ENCODE peak calls at places on chromosomes 3 and 15, in six cellular contexts. G, S, E, M, Z and P are unnamed samples.

GRCh38 chr15:46091860-46092450 is 457.1 kb downstream of the SQOR start:
- DNase-seq in E (no peak), M (peak), S (peak), G (peak), Z (no peak), P (no peak)

GRCh38 chr3:168040624-168041208 is 55.0 kb downstream of the GOLIM4 start:
- DNase-seq in G (peak), Z (no peak), E (no peak), S (peak), M (peak), P (no peak)

GRCh38 chr15:52118969-52119749 is 6.6 kb upstream of the BCL2L10 start:
- DNase-seq in E (no peak), G (no peak), Z (no peak), M (no peak), S (no peak), P (no peak)

GRCh38 chr15:90058308-90058707 is 44.0 kb downstream of the IDH2 start:
- DNase-seq in M (no peak), E (peak), S (no peak), G (no peak), Z (no peak), P (no peak)

GRCh38 chr3:122100591-122101491 is 45.7 kb downstream of the CD86 start:
- DNase-seq in G (no peak), M (peak), Z (no peak), E (no peak), S (no peak), P (no peak)

GRCh38 chr3:113287111-113287817 is 75.9 kb downstream of the BOC start:
- DNase-seq in E (no peak), Z (no peak), S (no peak), G (no peak), M (peak), P (no peak)

GRCh38 chr3:178982138-178982537 is 89.5 kb downstream of the ZMAT3 start:
- DNase-seq in E (no peak), M (peak), Z (no peak), S (no peak), G (no peak), P (no peak)

GRCh38 chr15:74768099-74768770 is 13.6 kb upstream of the CSK start:
- DNase-seq in E (no peak), Z (no peak), M (no peak), G (no peak), S (no peak), P (no peak)

GRCh38 chr3:168157903-168158302 is 62.2 kb upstream of the GOLIM4 start:
- DNase-seq in Z (no peak), M (no peak), S (no peak), G (no peak), E (no peak), P (no peak)

GRCh38 chr15:74614744-74615312 is 808 bp upstream of the CLK3 start:
- DNase-seq in S (peak), M (peak), G (peak), E (peak), Z (peak), P (peak)

GRCh38 chr3:46693038-46693896 is at the start of gene ALS2CL:
- DNase-seq in E (peak), S (peak), M (no peak), G (peak), Z (peak), P (peak)

GRCh38 chr3:10692039-10692438 is 124.0 kb upstream of the SLC6A11 start:
- DNase-seq in G (no peak), M (no peak), Z (no peak), E (no peak), S (no peak), P (no peak)

GRCh38 chr3:10693457-10693856 is 122.6 kb upstream of the SLC6A11 start:
- DNase-seq in E (no peak), G (no peak), M (peak), Z (no peak), S (no peak), P (no peak)

GRCh38 chr3:10683106-10683505 is 132.9 kb upstream of the SLC6A11 start:
- DNase-seq in G (no peak), S (no peak), M (no peak), Z (no peak), E (no peak), P (no peak)

GRCh38 chr3:10688548-10689172 is 127.4 kb upstream of the SLC6A11 start:
- DNase-seq in Z (no peak), G (no peak), E (no peak), M (no peak), S (no peak), P (no peak)

GRCh38 chr3:10688126-10688525 is 127.9 kb upstream of the SLC6A11 start:
- DNase-seq in E (no peak), G (peak), Z (no peak), S (no peak), M (no peak), P (no peak)
- TF ChIP-seq CTCF in E (no peak), G (peak), Z (no peak), S (no peak), M (no peak), P (no peak)

GRCh38 chr3:24072193-24072592 is 127.1 kb downstream of the NR1D2 start:
- DNase-seq in S (no peak), M (no peak), Z (no peak), G (no peak), E (no peak), P (no peak)

GRCh38 chr3:24067483-24067882 is 122.4 kb downstream of the NR1D2 start:
- DNase-seq in G (no peak), S (no peak), E (no peak), Z (no peak), M (peak), P (no peak)

DNA sequence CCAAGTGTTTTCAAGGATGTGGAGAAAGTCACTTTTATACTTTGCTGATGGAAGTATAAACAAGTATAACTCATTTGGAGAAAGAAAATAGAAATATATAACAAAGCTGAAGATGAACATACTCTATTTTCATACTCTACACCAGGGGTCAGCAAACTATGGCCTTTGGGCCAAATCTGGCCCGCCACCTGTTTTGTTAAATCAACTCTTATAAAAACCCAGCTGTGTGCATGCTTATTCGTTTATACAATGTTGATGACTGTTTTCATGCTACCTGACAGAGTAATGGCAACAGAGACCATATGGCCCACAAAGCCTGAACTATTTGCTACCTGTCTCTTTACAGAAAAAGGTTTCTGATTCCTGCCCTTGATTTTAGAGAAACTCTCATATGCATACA is 124.0 kb downstream of the NR1D2 start:
- DNase-seq in G (no peak), S (no peak), E (no peak), M (no peak), Z (no peak), P (no peak)
- TF ChIP-seq CTCF in G (peak), S (peak), E (no peak), M (no peak), Z (peak), P (peak)

DNA sequence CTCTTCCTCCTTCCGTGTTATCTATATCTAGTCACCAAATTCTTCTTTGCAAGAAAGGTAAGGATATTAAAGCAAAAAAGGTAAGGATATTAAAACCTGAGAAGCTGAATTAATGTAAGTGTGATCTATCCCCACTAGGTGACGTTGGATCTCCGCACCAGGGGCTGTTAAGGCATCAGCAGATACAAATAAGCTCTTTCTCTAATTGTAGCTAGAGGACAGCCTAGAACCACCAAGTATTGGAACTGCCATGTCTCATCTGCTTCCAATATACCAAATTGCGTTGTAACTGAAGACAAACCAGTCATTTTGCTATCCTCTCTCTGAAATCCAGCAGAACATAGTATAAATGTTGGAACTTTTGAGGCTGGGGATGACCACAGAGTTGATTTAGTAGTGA is 471.2 kb upstream of the TGFBR2 start:
- DNase-seq in E (no peak), M (peak), G (no peak), Z (no peak), S (no peak), P (no peak)
- TF ChIP-seq CTCF in E (no peak), M (peak), G (peak), Z (no peak), S (peak), P (no peak)

DNA sequence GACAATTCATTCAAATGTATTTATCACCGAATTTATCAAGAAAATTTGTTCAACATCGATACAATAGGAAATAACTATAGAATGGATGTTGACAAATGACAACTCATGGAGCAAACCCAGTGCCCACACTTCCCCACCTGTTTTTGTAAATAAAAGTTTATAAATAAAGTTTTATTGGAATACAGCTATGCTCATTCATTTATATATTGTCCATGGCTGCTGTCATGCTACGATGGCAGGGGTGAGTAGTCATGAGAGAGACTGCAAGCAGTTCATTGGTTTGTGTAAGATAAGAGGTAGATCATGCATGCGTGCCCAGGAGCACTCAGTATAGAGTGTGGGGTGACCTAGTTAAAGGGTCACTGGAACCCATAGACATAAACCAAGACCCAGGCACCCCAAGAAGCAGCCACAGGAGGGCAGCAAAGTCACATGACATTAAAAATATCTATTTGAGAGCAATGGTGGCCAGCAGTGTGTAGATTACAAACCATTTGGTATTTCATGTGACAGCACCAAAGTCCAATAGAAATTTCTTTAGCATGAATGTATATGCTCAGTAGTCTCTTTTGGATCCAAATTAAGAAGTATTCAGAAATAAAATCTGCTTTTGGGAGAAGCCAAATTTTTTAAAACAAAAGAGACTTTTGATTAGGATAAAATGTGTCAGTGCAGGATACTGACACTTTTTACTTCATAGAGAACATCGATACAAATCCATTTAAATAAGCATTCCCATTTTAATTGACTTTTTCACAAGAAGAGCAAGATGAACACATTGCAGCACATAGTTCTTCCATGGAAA is 794.8 kb downstream of the MCTP2 start:
- DNase-seq in G (peak), S (peak), M (peak), Z (no peak), E (no peak), P (peak)
- TF ChIP-seq CTCF in G (peak), S (peak), M (peak), Z (peak), E (no peak), P (peak)

GRCh38 chr3:31124368-31124767 is 229.9 kb upstream of the GADL1 start:
- DNase-seq in Z (no peak), S (no peak), E (no peak), M (no peak), G (no peak), P (no peak)
- TF ChIP-seq CTCF in Z (no peak), S (no peak), E (no peak), M (no peak), G (no peak), P (no peak)

GRCh38 chr15:66706225-66706732 is 4.2 kb downstream of the SMAD6 start:
- DNase-seq in E (no peak), Z (peak), G (no peak), M (no peak), S (peak), P (no peak)
- TF ChIP-seq CTCF in E (no peak), Z (peak), G (peak), M (peak), S (peak), P (peak)

DNA sequence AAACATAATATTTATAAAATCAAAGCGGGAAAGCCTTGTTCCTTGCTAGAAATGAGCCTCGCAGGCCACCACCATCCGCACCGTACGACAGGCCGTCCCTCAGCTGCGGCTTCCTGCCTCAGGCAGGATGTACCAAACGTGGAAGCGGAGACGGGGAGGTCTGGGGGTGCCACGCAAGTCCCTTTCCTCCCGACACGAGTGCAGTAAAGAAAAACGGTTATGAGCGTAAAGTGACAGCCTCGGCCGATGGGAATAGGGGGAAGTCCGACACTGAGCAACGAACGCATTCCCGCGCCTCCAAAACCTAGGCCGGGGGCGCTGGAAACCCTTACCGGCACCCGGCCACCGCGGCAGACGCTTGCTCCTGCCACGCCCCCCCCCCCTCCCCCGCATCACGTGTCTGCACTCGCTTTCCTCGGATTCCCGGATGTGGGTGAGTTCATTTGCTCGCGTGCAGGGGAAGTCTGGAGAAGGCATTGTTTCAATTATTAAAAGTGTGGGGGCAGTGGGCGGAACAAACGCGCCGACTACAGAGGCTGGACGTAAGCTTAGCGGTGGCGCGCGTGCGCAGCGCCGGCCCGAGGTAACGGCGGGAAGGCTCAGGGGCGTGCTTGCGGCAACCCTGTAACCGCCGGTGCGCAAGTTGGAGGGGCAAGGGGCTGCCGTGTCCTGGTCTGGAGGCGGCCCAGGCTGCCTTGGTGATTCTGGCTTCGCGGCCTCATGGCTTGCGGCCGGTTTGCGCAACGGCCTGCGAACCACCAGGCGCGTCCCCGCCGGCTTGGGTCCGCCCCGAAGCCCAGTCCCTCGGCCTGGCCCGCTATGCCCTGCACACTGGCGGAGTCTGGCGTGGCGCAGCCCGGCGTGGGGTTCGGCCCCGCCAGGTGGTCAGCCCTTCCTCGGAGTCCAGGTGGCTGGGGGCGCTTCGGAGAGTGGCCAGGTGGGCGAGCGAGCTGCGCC is at the start of the genes ANAPC13 and CEP63:
- DNase-seq in E (peak), S (peak), G (peak), Z (peak), M (peak), P (peak)
- TF ChIP-seq CTCF in E (no peak), S (no peak), G (no peak), Z (no peak), M (no peak), P (no peak)